ENCODE peak calls at places on chromosomes 3 and 15, in nine cellular contexts. One of them, this sample, is unnamed. For H3K4me1, the result is how much of the 10 kb centered on the place peaks cover.

GRCh38 chr3:151216641-151217040 is 13.6 kb upstream of the GPR171 start:
- DNase-seq in OCI-LY7: no peak
- DNase-seq in fibroblast of lung: no peak
- DNase-seq in left ventricle myocardium inferior: no peak
- DNase-seq in A549: no peak
- DNase-seq in psoas muscle: no peak
- DNase-seq in sigmoid colon: no peak
- DNase-seq in CD8-positive, alpha-beta T cell: no peak
- DNase-seq in GM23338: no peak
- DNase-seq in this sample: peak

GRCh38 chr3:34727700-34728099 is 911.6 kb upstream of the ARPP21 start:
- DNase-seq in OCI-LY7: no peak
- DNase-seq in fibroblast of lung: no peak
- DNase-seq in left ventricle myocardium inferior: no peak
- DNase-seq in A549: no peak
- DNase-seq in psoas muscle: no peak
- DNase-seq in sigmoid colon: no peak
- DNase-seq in CD8-positive, alpha-beta T cell: no peak
- DNase-seq in GM23338: no peak
- DNase-seq in this sample: no peak

GRCh38 chr3:123667784-123668183 is 82.9 kb upstream of the HACD2 start:
- DNase-seq in OCI-LY7: no peak
- DNase-seq in fibroblast of lung: no peak
- DNase-seq in left ventricle myocardium inferior: no peak
- DNase-seq in A549: no peak
- DNase-seq in psoas muscle: no peak
- DNase-seq in sigmoid colon: no peak
- DNase-seq in CD8-positive, alpha-beta T cell: no peak
- DNase-seq in GM23338: no peak
- DNase-seq in this sample: peak

GRCh38 chr3:159787191-159787590 is 201.4 kb upstream of the IL12A start:
- DNase-seq in OCI-LY7: no peak
- DNase-seq in fibroblast of lung: peak
- DNase-seq in left ventricle myocardium inferior: no peak
- DNase-seq in A549: peak
- DNase-seq in psoas muscle: no peak
- DNase-seq in sigmoid colon: no peak
- DNase-seq in CD8-positive, alpha-beta T cell: no peak
- DNase-seq in GM23338: no peak
- DNase-seq in this sample: peak

GRCh38 chr3:173739716-173740115 is 342.2 kb downstream of the NLGN1 start:
- DNase-seq in OCI-LY7: no peak
- DNase-seq in fibroblast of lung: no peak
- DNase-seq in left ventricle myocardium inferior: no peak
- DNase-seq in A549: no peak
- DNase-seq in psoas muscle: no peak
- DNase-seq in sigmoid colon: no peak
- DNase-seq in CD8-positive, alpha-beta T cell: no peak
- DNase-seq in GM23338: peak
- DNase-seq in this sample: no peak

GRCh38 chr15:75200765-75201608 is 695 bp upstream of the C15orf39 start:
- DNase-seq in OCI-LY7: peak
- DNase-seq in fibroblast of lung: peak
- DNase-seq in left ventricle myocardium inferior: no peak
- DNase-seq in A549: no peak
- DNase-seq in psoas muscle: no peak
- DNase-seq in sigmoid colon: peak
- DNase-seq in CD8-positive, alpha-beta T cell: peak
- DNase-seq in GM23338: peak
- DNase-seq in this sample: peak

GRCh38 chr15:30924353-30924752 is 20.6 kb downstream of the FAN1 start:
- DNase-seq in OCI-LY7: no peak
- DNase-seq in fibroblast of lung: peak
- DNase-seq in left ventricle myocardium inferior: no peak
- DNase-seq in A549: no peak
- DNase-seq in psoas muscle: no peak
- DNase-seq in sigmoid colon: no peak
- DNase-seq in CD8-positive, alpha-beta T cell: no peak
- DNase-seq in GM23338: no peak
- DNase-seq in this sample: peak

GRCh38 chr15:33720952-33721351 is 247.3 kb upstream of the CHRM5 start:
- DNase-seq in OCI-LY7: no peak
- DNase-seq in fibroblast of lung: peak
- DNase-seq in left ventricle myocardium inferior: no peak
- DNase-seq in A549: no peak
- DNase-seq in psoas muscle: no peak
- DNase-seq in sigmoid colon: no peak
- DNase-seq in CD8-positive, alpha-beta T cell: no peak
- DNase-seq in GM23338: no peak
- DNase-seq in this sample: peak

GRCh38 chr3:136979684-136980083 is 21.9 kb downstream of the IL20RB start:
- DNase-seq in OCI-LY7: no peak
- DNase-seq in fibroblast of lung: peak
- DNase-seq in left ventricle myocardium inferior: no peak
- DNase-seq in A549: no peak
- DNase-seq in psoas muscle: no peak
- DNase-seq in sigmoid colon: no peak
- DNase-seq in CD8-positive, alpha-beta T cell: no peak
- DNase-seq in GM23338: no peak
- DNase-seq in this sample: peak

GRCh38 chr3:13072239-13073041 is 789 bp downstream of the IQSEC1 start:
- DNase-seq in OCI-LY7: peak
- DNase-seq in fibroblast of lung: no peak
- DNase-seq in left ventricle myocardium inferior: peak
- DNase-seq in A549: no peak
- DNase-seq in psoas muscle: peak
- DNase-seq in sigmoid colon: no peak
- DNase-seq in CD8-positive, alpha-beta T cell: no peak
- DNase-seq in GM23338: peak
- DNase-seq in this sample: no peak

DNA sequence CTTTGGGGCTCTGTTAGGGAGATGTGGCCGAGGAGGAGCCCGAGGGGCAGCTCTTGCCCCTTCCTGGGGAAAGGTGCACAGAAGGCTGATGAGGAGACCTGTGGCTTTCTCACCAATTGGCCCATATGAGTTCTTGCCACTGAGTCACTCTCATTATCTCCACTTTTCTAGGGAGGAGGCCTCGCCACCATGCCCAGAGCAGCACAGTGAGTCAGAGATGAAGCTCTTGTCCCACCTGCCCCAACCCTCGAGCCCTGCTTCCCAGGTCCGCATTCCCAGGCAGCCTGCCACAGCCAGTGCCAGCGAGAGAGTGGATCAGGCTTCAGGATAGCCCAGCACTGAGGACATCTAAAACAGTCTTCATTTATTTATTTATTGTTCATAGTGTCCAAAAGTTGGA is 53.5 kb downstream of the AMOTL2 start:
- DNase-seq in OCI-LY7: no peak
- DNase-seq in fibroblast of lung: no peak
- DNase-seq in left ventricle myocardium inferior: no peak
- DNase-seq in A549: no peak
- DNase-seq in psoas muscle: peak
- DNase-seq in sigmoid colon: peak
- DNase-seq in CD8-positive, alpha-beta T cell: no peak
- DNase-seq in GM23338: no peak
- DNase-seq in this sample: peak
- H3K4me1 ChIP-seq in OCI-LY7: under half
- H3K4me1 ChIP-seq in fibroblast of lung: under half
- H3K4me1 ChIP-seq in left ventricle myocardium inferior: under half
- H3K4me1 ChIP-seq in A549: half or more
- H3K4me1 ChIP-seq in psoas muscle: under half
- H3K4me1 ChIP-seq in sigmoid colon: under half
- H3K4me1 ChIP-seq in CD8-positive, alpha-beta T cell: under half
- H3K4me1 ChIP-seq in GM23338: under half
- H3K4me1 ChIP-seq in this sample: half or more

GRCh38 chr3:32841341-32841740 is 23.5 kb downstream of the TRIM71 start:
- DNase-seq in OCI-LY7: no peak
- DNase-seq in fibroblast of lung: no peak
- DNase-seq in left ventricle myocardium inferior: no peak
- DNase-seq in A549: no peak
- DNase-seq in psoas muscle: no peak
- DNase-seq in sigmoid colon: no peak
- DNase-seq in CD8-positive, alpha-beta T cell: no peak
- DNase-seq in GM23338: no peak
- DNase-seq in this sample: no peak
- H3K4me1 ChIP-seq in OCI-LY7: under half
- H3K4me1 ChIP-seq in fibroblast of lung: under half
- H3K4me1 ChIP-seq in left ventricle myocardium inferior: under half
- H3K4me1 ChIP-seq in A549: under half
- H3K4me1 ChIP-seq in psoas muscle: under half
- H3K4me1 ChIP-seq in sigmoid colon: under half
- H3K4me1 ChIP-seq in CD8-positive, alpha-beta T cell: under half
- H3K4me1 ChIP-seq in GM23338: half or more
- H3K4me1 ChIP-seq in this sample: under half

GRCh38 chr15:92817339-92817886 is 82.7 kb upstream of the CHD2 start:
- DNase-seq in OCI-LY7: peak
- DNase-seq in fibroblast of lung: no peak
- DNase-seq in left ventricle myocardium inferior: no peak
- DNase-seq in A549: no peak
- DNase-seq in psoas muscle: no peak
- DNase-seq in sigmoid colon: no peak
- DNase-seq in CD8-positive, alpha-beta T cell: no peak
- DNase-seq in GM23338: no peak
- DNase-seq in this sample: no peak
- H3K4me1 ChIP-seq in OCI-LY7: half or more
- H3K4me1 ChIP-seq in fibroblast of lung: under half
- H3K4me1 ChIP-seq in left ventricle myocardium inferior: under half
- H3K4me1 ChIP-seq in A549: under half
- H3K4me1 ChIP-seq in psoas muscle: under half
- H3K4me1 ChIP-seq in sigmoid colon: under half
- H3K4me1 ChIP-seq in CD8-positive, alpha-beta T cell: half or more
- H3K4me1 ChIP-seq in GM23338: under half
- H3K4me1 ChIP-seq in this sample: under half

DNA sequence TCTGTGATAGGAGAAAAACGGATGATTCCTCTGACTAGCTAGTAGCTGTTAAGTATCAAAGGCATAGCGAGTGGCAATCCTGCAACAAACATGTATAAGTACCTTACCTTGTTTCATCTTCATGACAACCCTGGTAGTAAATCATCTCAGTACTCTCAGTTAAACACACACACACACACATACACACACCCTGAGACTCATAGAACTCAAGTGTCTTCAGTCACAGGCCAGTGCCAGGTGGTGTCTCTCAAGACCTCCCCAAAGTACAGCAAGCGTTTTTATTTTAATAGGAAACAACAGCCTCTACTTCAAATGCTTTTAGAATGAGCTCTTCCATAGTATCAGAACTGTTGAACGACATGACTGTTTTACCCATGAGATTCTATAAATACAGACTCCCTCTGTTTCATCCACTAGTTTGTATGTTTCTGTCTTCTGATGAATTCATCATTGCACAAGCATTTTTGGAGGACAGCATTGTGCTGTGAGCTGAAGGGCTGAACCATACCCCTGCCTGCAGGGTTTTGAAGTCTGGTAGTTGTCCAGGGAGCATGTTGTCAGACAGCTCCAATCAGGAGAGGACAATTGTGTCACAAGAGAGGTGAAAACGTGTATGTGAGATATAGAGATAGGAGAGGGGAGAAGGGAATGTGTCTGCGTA is 200.9 kb upstream of the BCL6 start:
- DNase-seq in OCI-LY7: peak
- DNase-seq in fibroblast of lung: peak
- DNase-seq in left ventricle myocardium inferior: no peak
- DNase-seq in A549: no peak
- DNase-seq in psoas muscle: no peak
- DNase-seq in sigmoid colon: no peak
- DNase-seq in CD8-positive, alpha-beta T cell: no peak
- DNase-seq in GM23338: no peak
- DNase-seq in this sample: peak
- H3K4me1 ChIP-seq in OCI-LY7: half or more
- H3K4me1 ChIP-seq in fibroblast of lung: under half
- H3K4me1 ChIP-seq in left ventricle myocardium inferior: half or more
- H3K4me1 ChIP-seq in A549: half or more
- H3K4me1 ChIP-seq in psoas muscle: under half
- H3K4me1 ChIP-seq in sigmoid colon: under half
- H3K4me1 ChIP-seq in CD8-positive, alpha-beta T cell: under half
- H3K4me1 ChIP-seq in GM23338: under half
- H3K4me1 ChIP-seq in this sample: under half

GRCh38 chr3:67001086-67001861 is 3.2 kb downstream of the KBTBD8 start:
- DNase-seq in OCI-LY7: peak
- DNase-seq in fibroblast of lung: peak
- DNase-seq in left ventricle myocardium inferior: no peak
- DNase-seq in A549: no peak
- DNase-seq in psoas muscle: no peak
- DNase-seq in sigmoid colon: no peak
- DNase-seq in CD8-positive, alpha-beta T cell: no peak
- DNase-seq in GM23338: no peak
- DNase-seq in this sample: no peak
- H3K4me1 ChIP-seq in OCI-LY7: half or more
- H3K4me1 ChIP-seq in fibroblast of lung: under half
- H3K4me1 ChIP-seq in left ventricle myocardium inferior: half or more
- H3K4me1 ChIP-seq in A549: under half
- H3K4me1 ChIP-seq in psoas muscle: under half
- H3K4me1 ChIP-seq in sigmoid colon: under half
- H3K4me1 ChIP-seq in CD8-positive, alpha-beta T cell: under half
- H3K4me1 ChIP-seq in GM23338: under half
- H3K4me1 ChIP-seq in this sample: under half

DNA sequence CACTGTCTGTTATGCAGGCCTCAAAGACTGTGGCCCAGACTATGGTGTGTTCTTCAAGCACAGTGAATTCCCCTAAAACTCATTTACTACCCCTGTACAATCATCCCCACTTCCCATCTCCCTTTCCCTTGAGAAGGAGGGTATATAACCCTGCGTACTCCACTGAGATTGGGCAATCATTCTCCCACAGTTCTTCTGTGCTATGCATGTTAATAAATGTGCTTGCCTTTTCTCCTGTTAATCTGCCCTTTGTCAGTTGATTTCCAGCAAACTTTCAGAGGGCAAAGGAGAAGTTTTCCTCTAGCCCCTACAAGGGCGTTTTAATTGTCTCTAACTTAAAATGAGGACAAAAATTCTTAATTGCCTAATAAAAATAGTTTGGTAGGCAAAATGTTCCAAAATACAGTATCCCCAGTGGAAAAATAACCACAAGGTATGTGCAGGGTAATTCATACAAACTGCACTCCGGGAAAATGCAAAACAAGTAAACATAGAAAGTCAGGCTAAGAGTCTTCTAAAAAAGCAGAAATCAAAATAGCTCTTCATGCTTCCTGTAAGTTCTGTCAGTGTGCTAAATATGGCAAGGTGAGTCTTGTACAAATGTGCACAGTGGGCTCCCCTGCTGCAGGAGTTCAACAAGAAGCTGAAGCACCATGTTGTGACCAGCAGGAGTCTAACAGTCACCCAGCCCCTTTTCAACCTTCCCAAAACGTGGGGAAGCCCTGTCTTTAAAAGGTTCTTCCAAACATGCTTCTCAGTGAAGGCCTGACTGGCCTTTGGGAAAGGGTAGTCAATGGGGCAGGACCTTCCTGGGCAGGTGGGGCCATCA is 10.2 kb downstream of the ATP10A start:
- DNase-seq in OCI-LY7: peak
- DNase-seq in fibroblast of lung: no peak
- DNase-seq in left ventricle myocardium inferior: no peak
- DNase-seq in A549: no peak
- DNase-seq in psoas muscle: no peak
- DNase-seq in sigmoid colon: no peak
- DNase-seq in CD8-positive, alpha-beta T cell: no peak
- DNase-seq in GM23338: no peak
- DNase-seq in this sample: no peak
- H3K4me1 ChIP-seq in OCI-LY7: half or more
- H3K4me1 ChIP-seq in fibroblast of lung: under half
- H3K4me1 ChIP-seq in left ventricle myocardium inferior: under half
- H3K4me1 ChIP-seq in A549: half or more
- H3K4me1 ChIP-seq in psoas muscle: under half
- H3K4me1 ChIP-seq in sigmoid colon: under half
- H3K4me1 ChIP-seq in CD8-positive, alpha-beta T cell: half or more
- H3K4me1 ChIP-seq in GM23338: under half
- H3K4me1 ChIP-seq in this sample: half or more